ENCODE peak calls at places on chromosomes 3 and 15, in five cellular contexts. One of them, this sample, is unnamed.

GRCh38 chr15:32834156-32834555 is 116.4 kb downstream of the GREM1 start:
- DNase-seq in stimulated activated effector memory CD8-positive, alpha-beta T cell treated with anti-CD3 and anti-CD28 coated beads, Interleukin-12 subunit alpha, Interleukin-12 subunit beta, amount 100 ng/mL, for 72 hours: no peak
- DNase-seq in Daoy: no peak
- DNase-seq in activated CD4-positive, alpha-beta T cell treated with anti-CD3 and anti-CD28 coated beads for 4 hours: no peak
- DNase-seq in NCI-H1105: no peak
- DNase-seq in this sample: no peak

GRCh38 chr3:144055604-144056003 is 84.0 kb downstream of the DIPK2A start:
- DNase-seq in NCI-H1105: no peak
- DNase-seq in stimulated activated effector memory CD8-positive, alpha-beta T cell treated with anti-CD3 and anti-CD28 coated beads, Interleukin-12 subunit alpha, Interleukin-12 subunit beta, amount 100 ng/mL, for 72 hours: no peak
- DNase-seq in activated CD4-positive, alpha-beta T cell treated with anti-CD3 and anti-CD28 coated beads for 4 hours: no peak
- DNase-seq in Daoy: no peak
- DNase-seq in this sample: no peak

GRCh38 chr3:24344784-24345439 is 149.7 kb downstream of the THRB start:
- DNase-seq in activated CD4-positive, alpha-beta T cell treated with anti-CD3 and anti-CD28 coated beads for 4 hours: no peak
- DNase-seq in stimulated activated effector memory CD8-positive, alpha-beta T cell treated with anti-CD3 and anti-CD28 coated beads, Interleukin-12 subunit alpha, Interleukin-12 subunit beta, amount 100 ng/mL, for 72 hours: no peak
- DNase-seq in NCI-H1105: no peak
- DNase-seq in Daoy: peak
- DNase-seq in this sample: peak

GRCh38 chr15:101337976-101338375 is 42.9 kb upstream of the SNRPA1 start:
- DNase-seq in NCI-H1105: no peak
- DNase-seq in stimulated activated effector memory CD8-positive, alpha-beta T cell treated with anti-CD3 and anti-CD28 coated beads, Interleukin-12 subunit alpha, Interleukin-12 subunit beta, amount 100 ng/mL, for 72 hours: no peak
- DNase-seq in Daoy: no peak
- DNase-seq in activated CD4-positive, alpha-beta T cell treated with anti-CD3 and anti-CD28 coated beads for 4 hours: no peak
- DNase-seq in this sample: no peak

GRCh38 chr15:80503319-80503952 is 99.3 kb downstream of the ARNT2 start:
- DNase-seq in Daoy: no peak
- DNase-seq in stimulated activated effector memory CD8-positive, alpha-beta T cell treated with anti-CD3 and anti-CD28 coated beads, Interleukin-12 subunit alpha, Interleukin-12 subunit beta, amount 100 ng/mL, for 72 hours: no peak
- DNase-seq in NCI-H1105: no peak
- DNase-seq in activated CD4-positive, alpha-beta T cell treated with anti-CD3 and anti-CD28 coated beads for 4 hours: no peak
- DNase-seq in this sample: no peak

GRCh38 chr3:5126586-5126985 is 4.5 kb downstream of the ARL8B start:
- DNase-seq in activated CD4-positive, alpha-beta T cell treated with anti-CD3 and anti-CD28 coated beads for 4 hours: no peak
- DNase-seq in stimulated activated effector memory CD8-positive, alpha-beta T cell treated with anti-CD3 and anti-CD28 coated beads, Interleukin-12 subunit alpha, Interleukin-12 subunit beta, amount 100 ng/mL, for 72 hours: no peak
- DNase-seq in NCI-H1105: no peak
- DNase-seq in Daoy: no peak
- DNase-seq in this sample: no peak

GRCh38 chr15:72229947-72230196 is 1.1 kb downstream of the PKM start:
- DNase-seq in Daoy: no peak
- DNase-seq in stimulated activated effector memory CD8-positive, alpha-beta T cell treated with anti-CD3 and anti-CD28 coated beads, Interleukin-12 subunit alpha, Interleukin-12 subunit beta, amount 100 ng/mL, for 72 hours: no peak
- DNase-seq in NCI-H1105: no peak
- DNase-seq in activated CD4-positive, alpha-beta T cell treated with anti-CD3 and anti-CD28 coated beads for 4 hours: no peak
- DNase-seq in this sample: no peak

GRCh38 chr3:106004137-106004600 is 135.4 kb upstream of the CBLB start:
- DNase-seq in Daoy: peak
- DNase-seq in activated CD4-positive, alpha-beta T cell treated with anti-CD3 and anti-CD28 coated beads for 4 hours: no peak
- DNase-seq in stimulated activated effector memory CD8-positive, alpha-beta T cell treated with anti-CD3 and anti-CD28 coated beads, Interleukin-12 subunit alpha, Interleukin-12 subunit beta, amount 100 ng/mL, for 72 hours: no peak
- DNase-seq in NCI-H1105: no peak
- DNase-seq in this sample: no peak

GRCh38 chr3:107562979-107563531 is 40.3 kb downstream of the BBX start:
- DNase-seq in activated CD4-positive, alpha-beta T cell treated with anti-CD3 and anti-CD28 coated beads for 4 hours: no peak
- DNase-seq in stimulated activated effector memory CD8-positive, alpha-beta T cell treated with anti-CD3 and anti-CD28 coated beads, Interleukin-12 subunit alpha, Interleukin-12 subunit beta, amount 100 ng/mL, for 72 hours: no peak
- DNase-seq in NCI-H1105: no peak
- DNase-seq in Daoy: no peak
- DNase-seq in this sample: no peak

GRCh38 chr3:123294296-123294938 is 92.7 kb downstream of the SEC22A start:
- DNase-seq in NCI-H1105: no peak
- DNase-seq in Daoy: no peak
- DNase-seq in stimulated activated effector memory CD8-positive, alpha-beta T cell treated with anti-CD3 and anti-CD28 coated beads, Interleukin-12 subunit alpha, Interleukin-12 subunit beta, amount 100 ng/mL, for 72 hours: no peak
- DNase-seq in activated CD4-positive, alpha-beta T cell treated with anti-CD3 and anti-CD28 coated beads for 4 hours: no peak
- DNase-seq in this sample: no peak

GRCh38 chr3:11005686-11006256 is 13.2 kb downstream of the SLC6A1 start:
- DNase-seq in stimulated activated effector memory CD8-positive, alpha-beta T cell treated with anti-CD3 and anti-CD28 coated beads, Interleukin-12 subunit alpha, Interleukin-12 subunit beta, amount 100 ng/mL, for 72 hours: no peak
- DNase-seq in activated CD4-positive, alpha-beta T cell treated with anti-CD3 and anti-CD28 coated beads for 4 hours: no peak
- DNase-seq in Daoy: no peak
- DNase-seq in NCI-H1105: no peak
- DNase-seq in this sample: no peak

GRCh38 chr3:64627471-64628321 is 60.1 kb downstream of the ADAMTS9 start:
- DNase-seq in activated CD4-positive, alpha-beta T cell treated with anti-CD3 and anti-CD28 coated beads for 4 hours: no peak
- DNase-seq in stimulated activated effector memory CD8-positive, alpha-beta T cell treated with anti-CD3 and anti-CD28 coated beads, Interleukin-12 subunit alpha, Interleukin-12 subunit beta, amount 100 ng/mL, for 72 hours: no peak
- DNase-seq in NCI-H1105: no peak
- DNase-seq in Daoy: no peak
- DNase-seq in this sample: no peak

GRCh38 chr3:17951241-17951640 is 208.8 kb upstream of the TBC1D5 start:
- DNase-seq in NCI-H1105: no peak
- DNase-seq in stimulated activated effector memory CD8-positive, alpha-beta T cell treated with anti-CD3 and anti-CD28 coated beads, Interleukin-12 subunit alpha, Interleukin-12 subunit beta, amount 100 ng/mL, for 72 hours: no peak
- DNase-seq in activated CD4-positive, alpha-beta T cell treated with anti-CD3 and anti-CD28 coated beads for 4 hours: no peak
- DNase-seq in Daoy: no peak
- DNase-seq in this sample: no peak

GRCh38 chr15:61449306-61449705 is 220.2 kb upstream of the RORA start:
- DNase-seq in stimulated activated effector memory CD8-positive, alpha-beta T cell treated with anti-CD3 and anti-CD28 coated beads, Interleukin-12 subunit alpha, Interleukin-12 subunit beta, amount 100 ng/mL, for 72 hours: no peak
- DNase-seq in Daoy: no peak
- DNase-seq in activated CD4-positive, alpha-beta T cell treated with anti-CD3 and anti-CD28 coated beads for 4 hours: no peak
- DNase-seq in NCI-H1105: no peak
- DNase-seq in this sample: no peak

GRCh38 chr3:146873748-146874147 is 268.6 kb upstream of the PLSCR5 start:
- DNase-seq in stimulated activated effector memory CD8-positive, alpha-beta T cell treated with anti-CD3 and anti-CD28 coated beads, Interleukin-12 subunit alpha, Interleukin-12 subunit beta, amount 100 ng/mL, for 72 hours: no peak
- DNase-seq in NCI-H1105: no peak
- DNase-seq in activated CD4-positive, alpha-beta T cell treated with anti-CD3 and anti-CD28 coated beads for 4 hours: no peak
- DNase-seq in Daoy: no peak
- DNase-seq in this sample: no peak

GRCh38 chr3:31848163-31848848 is 132.8 kb downstream of the OSBPL10 start:
- DNase-seq in activated CD4-positive, alpha-beta T cell treated with anti-CD3 and anti-CD28 coated beads for 4 hours: no peak
- DNase-seq in stimulated activated effector memory CD8-positive, alpha-beta T cell treated with anti-CD3 and anti-CD28 coated beads, Interleukin-12 subunit alpha, Interleukin-12 subunit beta, amount 100 ng/mL, for 72 hours: no peak
- DNase-seq in Daoy: no peak
- DNase-seq in NCI-H1105: no peak
- DNase-seq in this sample: no peak

GRCh38 chr3:8589880-8590556 is 54.6 kb downstream of the SSUH2 start:
- DNase-seq in stimulated activated effector memory CD8-positive, alpha-beta T cell treated with anti-CD3 and anti-CD28 coated beads, Interleukin-12 subunit alpha, Interleukin-12 subunit beta, amount 100 ng/mL, for 72 hours: no peak
- DNase-seq in NCI-H1105: no peak
- DNase-seq in activated CD4-positive, alpha-beta T cell treated with anti-CD3 and anti-CD28 coated beads for 4 hours: no peak
- DNase-seq in Daoy: peak
- DNase-seq in this sample: no peak

GRCh38 chr3:11305509-11305908 is 33.3 kb downstream of the ATG7 start:
- DNase-seq in stimulated activated effector memory CD8-positive, alpha-beta T cell treated with anti-CD3 and anti-CD28 coated beads, Interleukin-12 subunit alpha, Interleukin-12 subunit beta, amount 100 ng/mL, for 72 hours: no peak
- DNase-seq in NCI-H1105: no peak
- DNase-seq in activated CD4-positive, alpha-beta T cell treated with anti-CD3 and anti-CD28 coated beads for 4 hours: no peak
- DNase-seq in Daoy: no peak
- DNase-seq in this sample: no peak

This sample was measured in NCI-H446.